ENCODE peak calls at places on chromosomes 4 and X, in six cellular contexts. One of them, this sample, is unnamed.
A peak's percentile ranks its signal among the peaks of the same experiment; 100 is the strongest.

GRCh38 chrX:937391-937790 is 275.1 kb downstream of the CRLF2 start:
- DNase-seq in K562: no peak
- DNase-seq in HepG2: no peak
- DNase-seq in H1: no peak
- DNase-seq in GM12891: no peak
- DNase-seq in GM12878: no peak
- DNase-seq in this sample: no peak

GRCh38 chrX:23822397-23822796 is 39.4 kb downstream of the SAT1 start:
- DNase-seq in GM12878: no peak
- DNase-seq in H1: no peak
- DNase-seq in K562: no peak
- DNase-seq in HepG2: peak; percentile 73
- DNase-seq in GM12891: no peak
- DNase-seq in this sample: no peak

GRCh38 chr4:10051536-10052135 is 30.3 kb upstream of the SLC2A9 start:
- DNase-seq in H1: no peak
- DNase-seq in HepG2: no peak
- DNase-seq in K562: no peak
- DNase-seq in GM12891: no peak
- DNase-seq in GM12878: no peak
- DNase-seq in this sample: no peak

GRCh38 chrX:141278306-141278705 is 36.0 kb upstream of the SPANXC start:
- DNase-seq in GM12891: no peak
- DNase-seq in HepG2: peak; percentile 0
- DNase-seq in GM12878: no peak
- DNase-seq in H1: no peak
- DNase-seq in K562: peak; percentile 6
- DNase-seq in this sample: no peak

GRCh38 chr4:81740492-81740891 is 268.8 kb upstream of the RASGEF1B start:
- DNase-seq in H1: no peak
- DNase-seq in GM12878: no peak
- DNase-seq in GM12891: no peak
- DNase-seq in HepG2: no peak
- DNase-seq in K562: no peak
- DNase-seq in this sample: no peak

GRCh38 chr4:108396900-108397299 is 223.5 kb upstream of the RPL34 start:
- DNase-seq in H1: no peak
- DNase-seq in GM12891: no peak
- DNase-seq in K562: no peak
- DNase-seq in HepG2: no peak
- DNase-seq in GM12878: no peak
- DNase-seq in this sample: no peak

GRCh38 chrX:16839852-16840460 is 30.2 kb downstream of the RBBP7 start:
- DNase-seq in K562: no peak
- DNase-seq in H1: no peak
- DNase-seq in HepG2: no peak
- DNase-seq in GM12891: no peak
- DNase-seq in GM12878: no peak
- DNase-seq in this sample: no peak

GRCh38 chrX:72247206-72247944 is 8.5 kb upstream of the ERCC6L start:
- DNase-seq in GM12878: no peak
- DNase-seq in HepG2: peak; percentile 47
- DNase-seq in K562: no peak
- DNase-seq in H1: no peak
- DNase-seq in GM12891: no peak
- DNase-seq in this sample: no peak

GRCh38 chr4:137660211-137660610 is 127.9 kb upstream of the PCDH18 start:
- DNase-seq in H1: no peak
- DNase-seq in GM12878: no peak
- DNase-seq in K562: no peak
- DNase-seq in HepG2: no peak
- DNase-seq in GM12891: no peak
- DNase-seq in this sample: no peak

GRCh38 chr4:10158355-10158942 is 41.9 kb upstream of the WDR1 start:
- DNase-seq in K562: no peak
- DNase-seq in HepG2: peak; percentile 16
- DNase-seq in GM12891: no peak
- DNase-seq in H1: no peak
- DNase-seq in GM12878: no peak
- DNase-seq in this sample: no peak

GRCh38 chr4:130814896-130815295 is 1718.9 kb downstream of the C4orf33 start:
- DNase-seq in HepG2: no peak
- DNase-seq in K562: no peak
- DNase-seq in GM12891: no peak
- DNase-seq in GM12878: no peak
- DNase-seq in H1: no peak
- DNase-seq in this sample: no peak

GRCh38 chr4:84677093-84677492 is 94.2 kb downstream of the CDS1 start:
- DNase-seq in H1: no peak
- DNase-seq in GM12878: no peak
- DNase-seq in GM12891: no peak
- DNase-seq in K562: no peak
- DNase-seq in HepG2: no peak
- DNase-seq in this sample: no peak

GRCh38 chr4:59704621-59705020 is 1495.5 kb upstream of the ADGRL3 start:
- DNase-seq in K562: no peak
- DNase-seq in GM12891: no peak
- DNase-seq in HepG2: no peak
- DNase-seq in H1: no peak
- DNase-seq in GM12878: no peak
- DNase-seq in this sample: no peak

GRCh38 chr4:100539706-100540105 is 21.9 kb upstream of the EMCN start:
- DNase-seq in GM12878: no peak
- DNase-seq in GM12891: no peak
- DNase-seq in HepG2: no peak
- DNase-seq in K562: no peak
- DNase-seq in H1: no peak
- DNase-seq in this sample: no peak

GRCh38 chrX:28582494-28582893 is 4.8 kb upstream of the IL1RAPL1 start:
- DNase-seq in K562: no peak
- DNase-seq in GM12891: no peak
- DNase-seq in GM12878: no peak
- DNase-seq in HepG2: no peak
- DNase-seq in H1: no peak
- DNase-seq in this sample: no peak

GRCh38 chr4:179285696-179286095 is 1843.5 kb upstream of the AGA start:
- DNase-seq in GM12878: no peak
- DNase-seq in HepG2: peak; percentile 55
- DNase-seq in GM12891: no peak
- DNase-seq in H1: no peak
- DNase-seq in K562: no peak
- DNase-seq in this sample: no peak

GRCh38 chr4:93835929-93836328 is 7.4 kb downstream of the ATOH1 start:
- DNase-seq in K562: no peak
- DNase-seq in GM12891: no peak
- DNase-seq in HepG2: no peak
- DNase-seq in H1: no peak
- DNase-seq in GM12878: no peak
- DNase-seq in this sample: no peak

GRCh38 chr4:152508818-152509217 is 27.1 kb downstream of the FBXW7 start:
- DNase-seq in H1: no peak
- DNase-seq in GM12878: no peak
- DNase-seq in HepG2: no peak
- DNase-seq in GM12891: no peak
- DNase-seq in K562: no peak
- DNase-seq in this sample: no peak

GRCh38 chr4:170124391-170124790 is 34.6 kb upstream of the AADAT start:
- DNase-seq in K562: no peak
- DNase-seq in HepG2: no peak
- DNase-seq in H1: no peak
- DNase-seq in GM12878: no peak
- DNase-seq in GM12891: no peak
- DNase-seq in this sample: no peak

GRCh38 chr4:185597532-185598188 is 62.4 kb upstream of the PDLIM3 start:
- DNase-seq in H1: no peak
- DNase-seq in GM12878: peak; percentile 33
- DNase-seq in HepG2: peak; percentile 68
- DNase-seq in K562: peak; percentile 69
- DNase-seq in GM12891: peak; percentile 19
- DNase-seq in this sample: peak; percentile 30

GRCh38 chr4:185015108-185015507 is 3.2 kb upstream of the HELT start:
- DNase-seq in HepG2: no peak
- DNase-seq in GM12891: no peak
- DNase-seq in GM12878: no peak
- DNase-seq in K562: no peak
- DNase-seq in H1: no peak
- DNase-seq in this sample: no peak

GRCh38 chr4:27357283-27357682 is 496.6 kb downstream of the STIM2 start:
- DNase-seq in K562: no peak
- DNase-seq in GM12891: no peak
- DNase-seq in H1: no peak
- DNase-seq in HepG2: no peak
- DNase-seq in GM12878: no peak
- DNase-seq in this sample: no peak

GRCh38 chrX:38215141-38215540 is 5.5 kb downstream of the SRPX start:
- DNase-seq in H1: no peak
- DNase-seq in K562: no peak
- DNase-seq in HepG2: no peak
- DNase-seq in GM12878: no peak
- DNase-seq in GM12891: no peak
- DNase-seq in this sample: no peak

GRCh38 chr4:91837608-91838029 is 466.1 kb upstream of the GRID2 start:
- DNase-seq in GM12891: no peak
- DNase-seq in H1: no peak
- DNase-seq in K562: no peak
- DNase-seq in HepG2: no peak
- DNase-seq in GM12878: no peak
- DNase-seq in this sample: no peak

GRCh38 chrX:110213183-110213582 is 104.7 kb downstream of the AMMECR1 start:
- DNase-seq in GM12891: no peak
- DNase-seq in HepG2: no peak
- DNase-seq in H1: no peak
- DNase-seq in GM12878: no peak
- DNase-seq in K562: no peak
- DNase-seq in this sample: no peak

GRCh38 chrX:110210417-110211139 is 107.3 kb downstream of the AMMECR1 start:
- DNase-seq in H1: no peak
- DNase-seq in K562: peak; percentile 11
- DNase-seq in GM12878: no peak
- DNase-seq in HepG2: peak; percentile 10
- DNase-seq in GM12891: no peak
- DNase-seq in this sample: no peak

GRCh38 chrX:110214684-110215083 is 103.2 kb downstream of the AMMECR1 start:
- DNase-seq in HepG2: no peak
- DNase-seq in H1: no peak
- DNase-seq in GM12891: no peak
- DNase-seq in K562: no peak
- DNase-seq in GM12878: no peak
- DNase-seq in this sample: no peak

GRCh38 chrX:110211340-110211739 is 106.5 kb downstream of the AMMECR1 start:
- DNase-seq in GM12891: no peak
- DNase-seq in K562: no peak
- DNase-seq in GM12878: no peak
- DNase-seq in HepG2: no peak
- DNase-seq in H1: no peak
- DNase-seq in this sample: no peak

DNA sequence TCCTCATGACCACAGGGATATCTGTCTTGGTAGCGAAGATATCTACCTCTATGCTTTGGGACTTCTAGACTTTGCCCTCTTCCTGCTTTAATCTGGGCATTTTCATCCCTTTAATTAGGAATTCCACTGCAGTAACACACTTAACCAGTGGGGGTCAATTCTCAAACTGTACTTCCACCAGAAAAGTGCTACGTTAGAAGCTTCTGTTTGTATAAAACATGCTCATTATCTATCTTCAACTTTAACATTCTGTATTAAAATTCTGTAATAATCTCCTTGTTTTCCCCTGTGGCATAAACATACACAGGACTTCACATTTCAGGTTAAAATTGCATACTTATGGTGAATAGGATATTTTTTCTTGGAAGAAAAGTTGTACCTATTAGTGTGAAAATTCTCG is 105.6 kb downstream of the AMMECR1 start:
- DNase-seq in GM12891: no peak
- DNase-seq in GM12878: no peak
- DNase-seq in K562: peak; percentile 16
- DNase-seq in HepG2: no peak
- DNase-seq in H1: no peak
- DNase-seq in this sample: no peak
- TF ChIP-seq POLR2AphosphoS5 in GM12891: no peak
- TF ChIP-seq POLR2AphosphoS5 in GM12878: no peak
- TF ChIP-seq POLR2AphosphoS5 in K562: no peak
- TF ChIP-seq POLR2AphosphoS5 in HepG2: no peak
- TF ChIP-seq POLR2AphosphoS5 in H1: no peak
- TF ChIP-seq POLR2AphosphoS5 in this sample: no peak

GRCh38 chr4:150579591-150580234 is 2.2 kb upstream of the MAB21L2 start:
- DNase-seq in GM12891: no peak
- DNase-seq in H1: no peak
- DNase-seq in HepG2: no peak
- DNase-seq in K562: no peak
- DNase-seq in GM12878: no peak
- DNase-seq in this sample: no peak
- TF ChIP-seq POLR2A in GM12891: no peak
- TF ChIP-seq POLR2A in H1: no peak
- TF ChIP-seq POLR2A in HepG2: no peak
- TF ChIP-seq POLR2A in K562: no peak
- TF ChIP-seq POLR2A in GM12878: no peak
- TF ChIP-seq POLR2A in this sample: no peak

DNA sequence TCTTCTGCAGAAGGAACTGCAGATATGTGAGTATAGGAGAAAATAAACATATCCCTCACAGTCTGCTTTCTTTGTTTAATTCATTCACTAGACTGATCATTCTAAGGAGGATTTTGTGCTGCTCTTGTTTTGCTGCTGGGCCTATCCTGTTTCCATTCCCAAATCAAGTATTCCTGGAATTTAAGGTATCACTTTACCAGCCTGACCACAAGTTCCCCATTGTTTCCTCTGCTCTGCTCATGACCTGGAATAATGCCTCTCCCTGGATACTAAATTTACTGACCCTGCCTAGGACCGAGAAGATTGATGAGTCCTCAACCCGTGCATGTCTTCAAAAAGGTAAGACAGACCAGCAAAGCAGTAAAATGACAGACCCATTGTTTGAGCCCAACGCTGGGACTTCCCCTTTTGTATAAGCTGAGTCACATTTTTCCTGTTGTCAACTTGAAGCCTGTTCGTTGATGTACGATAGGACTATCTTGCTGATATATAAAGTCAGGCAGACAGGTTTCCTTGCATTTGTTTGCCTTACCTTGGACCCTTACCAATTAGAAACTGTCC is 85.5 kb upstream of the TET2 start:
- DNase-seq in GM12878: peak; percentile 85
- DNase-seq in HepG2: peak; percentile 2
- DNase-seq in GM12891: no peak
- DNase-seq in K562: no peak
- DNase-seq in H1: peak; percentile 3
- DNase-seq in this sample: no peak
- TF ChIP-seq TAF1 in GM12878: no peak
- TF ChIP-seq TAF1 in HepG2: no peak
- TF ChIP-seq TAF1 in GM12891: no peak
- TF ChIP-seq TAF1 in K562: no peak
- TF ChIP-seq TAF1 in H1: no peak
- TF ChIP-seq TAF1 in this sample: no peak

GRCh38 chr4:39305902-39306677 is 60.1 kb downstream of the RFC1 start:
- DNase-seq in GM12891: no peak
- DNase-seq in GM12878: no peak
- DNase-seq in H1: no peak
- DNase-seq in K562: peak; percentile 19
- DNase-seq in HepG2: no peak
- DNase-seq in this sample: no peak
- TF ChIP-seq POLR2AphosphoS5 in GM12891: no peak
- TF ChIP-seq POLR2AphosphoS5 in GM12878: no peak
- TF ChIP-seq POLR2AphosphoS5 in H1: no peak
- TF ChIP-seq POLR2AphosphoS5 in K562: peak; percentile 78
- TF ChIP-seq POLR2AphosphoS5 in HepG2: no peak
- TF ChIP-seq POLR2AphosphoS5 in this sample: no peak